ENCODE peak calls at places on chromosome 22, in four cellular contexts. One of them, this sample, is unnamed. For H3K4me1 and H3K27me3, the result is how much of the 10 kb centered on the place peaks cover.

GRCh38 chr22:46641829-46642266 is 21.7 kb downstream of the GRAMD4 start:
- DNase-seq in ovary: no peak
- DNase-seq in mammary epithelial cell: no peak
- DNase-seq in naive thymus-derived CD4-positive, alpha-beta T cell: no peak
- DNase-seq in this sample: no peak

GRCh38 chr22:50673231-50674126 is 856 bp downstream of the SHANK3 start:
- DNase-seq in ovary: no peak
- DNase-seq in naive thymus-derived CD4-positive, alpha-beta T cell: peak
- DNase-seq in mammary epithelial cell: no peak
- DNase-seq in this sample: no peak

GRCh38 chr22:50314455-50315288 is 7.2 kb upstream of the PLXNB2 start:
- DNase-seq in ovary: no peak
- DNase-seq in naive thymus-derived CD4-positive, alpha-beta T cell: peak
- DNase-seq in mammary epithelial cell: no peak
- DNase-seq in this sample: peak

GRCh38 chr22:25754527-25755202 is 12.7 kb downstream of the MYO18B start:
- DNase-seq in ovary: no peak
- DNase-seq in naive thymus-derived CD4-positive, alpha-beta T cell: no peak
- DNase-seq in mammary epithelial cell: no peak
- DNase-seq in this sample: no peak

GRCh38 chr22:47213571-47214230 is 451.3 kb downstream of the TBC1D22A start:
- DNase-seq in naive thymus-derived CD4-positive, alpha-beta T cell: no peak
- DNase-seq in ovary: peak
- DNase-seq in mammary epithelial cell: no peak
- DNase-seq in this sample: peak

GRCh38 chr22:50243704-50244419 is 961 bp downstream of the TUBGCP6 start:
- DNase-seq in naive thymus-derived CD4-positive, alpha-beta T cell: no peak
- DNase-seq in mammary epithelial cell: no peak
- DNase-seq in ovary: peak
- DNase-seq in this sample: no peak

GRCh38 chr22:31618057-31618456 is 44.0 kb downstream of the PISD start:
- DNase-seq in naive thymus-derived CD4-positive, alpha-beta T cell: no peak
- DNase-seq in ovary: no peak
- DNase-seq in mammary epithelial cell: no peak
- DNase-seq in this sample: peak

GRCh38 chr22:48968201-48968959 is 859.3 kb downstream of the BRD1 start:
- DNase-seq in naive thymus-derived CD4-positive, alpha-beta T cell: no peak
- DNase-seq in ovary: no peak
- DNase-seq in mammary epithelial cell: no peak
- DNase-seq in this sample: peak

GRCh38 chr22:49528420-49528720 is 299.3 kb downstream of the BRD1 start:
- DNase-seq in ovary: no peak
- DNase-seq in naive thymus-derived CD4-positive, alpha-beta T cell: no peak
- DNase-seq in mammary epithelial cell: no peak
- DNase-seq in this sample: no peak

GRCh38 chr22:47384977-47385376 is 622.5 kb downstream of the TBC1D22A start:
- DNase-seq in naive thymus-derived CD4-positive, alpha-beta T cell: no peak
- DNase-seq in ovary: peak
- DNase-seq in mammary epithelial cell: no peak
- DNase-seq in this sample: no peak

GRCh38 chr22:49629586-49630447 is 197.9 kb downstream of the BRD1 start:
- DNase-seq in ovary: no peak
- DNase-seq in mammary epithelial cell: no peak
- DNase-seq in naive thymus-derived CD4-positive, alpha-beta T cell: no peak
- DNase-seq in this sample: no peak

GRCh38 chr22:47606426-47606825 is 844.0 kb downstream of the TBC1D22A start:
- DNase-seq in ovary: peak
- DNase-seq in mammary epithelial cell: no peak
- DNase-seq in naive thymus-derived CD4-positive, alpha-beta T cell: no peak
- DNase-seq in this sample: no peak

GRCh38 chr22:30605449-30606110 is 1.4 kb upstream of the TCN2 start:
- DNase-seq in ovary: peak
- DNase-seq in naive thymus-derived CD4-positive, alpha-beta T cell: peak
- DNase-seq in mammary epithelial cell: peak
- DNase-seq in this sample: peak

GRCh38 chr22:48567213-48567975 is 1260.3 kb downstream of the BRD1 start:
- DNase-seq in ovary: no peak
- DNase-seq in mammary epithelial cell: no peak
- DNase-seq in naive thymus-derived CD4-positive, alpha-beta T cell: no peak
- DNase-seq in this sample: no peak

GRCh38 chr22:23713696-23714595 is 23.1 kb downstream of the RGL4 start:
- DNase-seq in naive thymus-derived CD4-positive, alpha-beta T cell: no peak
- DNase-seq in mammary epithelial cell: no peak
- DNase-seq in ovary: no peak
- DNase-seq in this sample: no peak

GRCh38 chr22:26952654-26953379 is 295.4 kb downstream of the MIAT start:
- DNase-seq in ovary: no peak
- DNase-seq in naive thymus-derived CD4-positive, alpha-beta T cell: no peak
- DNase-seq in mammary epithelial cell: no peak
- DNase-seq in this sample: no peak

GRCh38 chr22:29449296-29449863 is 11.0 kb downstream of the RFPL1 start:
- DNase-seq in naive thymus-derived CD4-positive, alpha-beta T cell: no peak
- DNase-seq in ovary: no peak
- DNase-seq in mammary epithelial cell: no peak
- DNase-seq in this sample: no peak

GRCh38 chr22:27647540-27647939 is 154.0 kb downstream of the MN1 start:
- DNase-seq in mammary epithelial cell: no peak
- DNase-seq in naive thymus-derived CD4-positive, alpha-beta T cell: no peak
- DNase-seq in ovary: no peak
- DNase-seq in this sample: peak

GRCh38 chr22:47051435-47052175 is 289.2 kb downstream of the TBC1D22A start:
- DNase-seq in naive thymus-derived CD4-positive, alpha-beta T cell: no peak
- DNase-seq in mammary epithelial cell: no peak
- DNase-seq in ovary: no peak
- DNase-seq in this sample: no peak

GRCh38 chr22:44815099-44816070 is 63.0 kb downstream of the ARHGAP8 start:
- DNase-seq in naive thymus-derived CD4-positive, alpha-beta T cell: no peak
- DNase-seq in ovary: no peak
- DNase-seq in mammary epithelial cell: no peak
- DNase-seq in this sample: no peak

GRCh38 chr22:45318168-45318557 is 8.4 kb downstream of the FAM118A start:
- DNase-seq in naive thymus-derived CD4-positive, alpha-beta T cell: peak
- DNase-seq in ovary: peak
- DNase-seq in mammary epithelial cell: peak
- DNase-seq in this sample: peak

GRCh38 chr22:45966320-45966891 is 10.6 kb downstream of the WNT7B start:
- DNase-seq in ovary: no peak
- DNase-seq in mammary epithelial cell: no peak
- DNase-seq in naive thymus-derived CD4-positive, alpha-beta T cell: no peak
- DNase-seq in this sample: no peak

GRCh38 chr22:45953178-45953577 is 23.8 kb downstream of the WNT7B start:
- DNase-seq in mammary epithelial cell: no peak
- DNase-seq in ovary: no peak
- DNase-seq in naive thymus-derived CD4-positive, alpha-beta T cell: no peak
- DNase-seq in this sample: no peak

GRCh38 chr22:44147821-44148574 is 32.7 kb upstream of the PARVG start:
- DNase-seq in ovary: no peak
- DNase-seq in naive thymus-derived CD4-positive, alpha-beta T cell: no peak
- DNase-seq in mammary epithelial cell: no peak
- DNase-seq in this sample: no peak

GRCh38 chr22:49208768-49209252 is 618.9 kb downstream of the BRD1 start:
- DNase-seq in naive thymus-derived CD4-positive, alpha-beta T cell: no peak
- DNase-seq in mammary epithelial cell: no peak
- DNase-seq in ovary: peak
- DNase-seq in this sample: no peak

GRCh38 chr22:29205598-29206371 is at the start of gene EMID1:
- DNase-seq in mammary epithelial cell: no peak
- DNase-seq in naive thymus-derived CD4-positive, alpha-beta T cell: no peak
- DNase-seq in ovary: peak
- DNase-seq in this sample: peak

GRCh38 chr22:49051491-49052022 is 776.1 kb downstream of the BRD1 start:
- DNase-seq in mammary epithelial cell: no peak
- DNase-seq in ovary: no peak
- DNase-seq in naive thymus-derived CD4-positive, alpha-beta T cell: no peak
- DNase-seq in this sample: no peak

GRCh38 chr22:46355369-46355995 is 20.0 kb downstream of the TRMU start:
- DNase-seq in ovary: peak
- DNase-seq in mammary epithelial cell: peak
- DNase-seq in naive thymus-derived CD4-positive, alpha-beta T cell: peak
- DNase-seq in this sample: peak

GRCh38 chr22:25030636-25031035 is 78.1 kb downstream of the KIAA1671 start:
- DNase-seq in naive thymus-derived CD4-positive, alpha-beta T cell: no peak
- DNase-seq in ovary: no peak
- DNase-seq in mammary epithelial cell: no peak
- DNase-seq in this sample: no peak

GRCh38 chr22:45235101-45235777 is 5.5 kb downstream of the KIAA0930 start:
- DNase-seq in mammary epithelial cell: no peak
- DNase-seq in naive thymus-derived CD4-positive, alpha-beta T cell: no peak
- DNase-seq in ovary: no peak
- DNase-seq in this sample: no peak

GRCh38 chr22:40425082-40425481 is 54.7 kb downstream of the SGSM3 start:
- DNase-seq in ovary: no peak
- DNase-seq in mammary epithelial cell: no peak
- DNase-seq in naive thymus-derived CD4-positive, alpha-beta T cell: no peak
- DNase-seq in this sample: no peak

GRCh38 chr22:25066861-25067435 is 114.4 kb downstream of the KIAA1671 start:
- DNase-seq in ovary: no peak
- DNase-seq in naive thymus-derived CD4-positive, alpha-beta T cell: no peak
- DNase-seq in mammary epithelial cell: no peak
- DNase-seq in this sample: no peak

GRCh38 chr22:31295831-31296230 is 3.5 kb upstream of the PIK3IP1 start:
- DNase-seq in ovary: no peak
- DNase-seq in mammary epithelial cell: peak
- DNase-seq in naive thymus-derived CD4-positive, alpha-beta T cell: no peak
- DNase-seq in this sample: no peak

DNA sequence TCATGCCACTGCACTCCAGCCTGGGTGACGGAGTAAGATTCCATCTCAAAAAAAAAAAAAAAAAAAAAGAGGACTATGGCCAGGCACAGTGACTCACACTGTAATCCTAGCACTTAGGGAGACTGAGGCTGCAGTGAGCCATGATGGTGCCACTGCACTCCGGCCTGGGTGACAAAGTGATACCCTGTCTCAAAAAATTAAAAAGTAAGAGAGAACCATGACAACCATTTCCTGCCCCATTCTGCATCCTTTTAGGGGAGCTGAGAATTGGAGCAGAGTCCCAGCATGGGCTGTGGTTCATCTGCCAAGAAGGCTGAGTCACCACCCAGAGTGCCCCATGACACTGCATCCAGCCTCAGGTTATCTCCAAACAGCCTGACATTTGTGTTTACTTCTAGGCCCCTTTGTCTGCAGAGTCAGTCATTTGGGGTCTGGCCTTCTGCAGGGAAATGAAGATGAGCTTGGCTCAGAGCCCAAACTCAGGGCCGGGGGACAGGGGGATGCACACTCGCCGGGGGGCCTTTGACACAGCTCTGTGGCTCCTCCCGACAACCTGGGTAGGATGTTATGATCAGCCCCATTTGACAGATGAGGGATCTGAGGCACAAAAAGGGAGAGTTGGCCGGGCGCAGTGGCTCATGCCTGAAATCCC is 4.7 kb downstream of the CSDC2 start:
- DNase-seq in naive thymus-derived CD4-positive, alpha-beta T cell: no peak
- DNase-seq in mammary epithelial cell: peak
- DNase-seq in ovary: peak
- DNase-seq in this sample: peak
- H3K4me1 ChIP-seq in naive thymus-derived CD4-positive, alpha-beta T cell: under half
- H3K4me1 ChIP-seq in mammary epithelial cell: under half
- H3K4me1 ChIP-seq in ovary: under half
- H3K4me1 ChIP-seq in this sample: under half

GRCh38 chr22:33108037-33108436 is 49.9 kb upstream of the SYN3 start:
- DNase-seq in naive thymus-derived CD4-positive, alpha-beta T cell: no peak
- DNase-seq in mammary epithelial cell: no peak
- DNase-seq in ovary: no peak
- DNase-seq in this sample: no peak
- H3K27me3 ChIP-seq in naive thymus-derived CD4-positive, alpha-beta T cell: under half
- H3K27me3 ChIP-seq in mammary epithelial cell: under half
- H3K27me3 ChIP-seq in ovary: under half
- H3K27me3 ChIP-seq in this sample: under half

GRCh38 chr22:42994917-42995562 is 19.9 kb downstream of the PACSIN2 start:
- DNase-seq in naive thymus-derived CD4-positive, alpha-beta T cell: no peak
- DNase-seq in mammary epithelial cell: peak
- DNase-seq in ovary: no peak
- DNase-seq in this sample: peak

GRCh38 chr22:42994276-42994916 is 20.6 kb downstream of the PACSIN2 start:
- DNase-seq in mammary epithelial cell: no peak
- DNase-seq in ovary: no peak
- DNase-seq in naive thymus-derived CD4-positive, alpha-beta T cell: no peak
- DNase-seq in this sample: no peak

GRCh38 chr22:43000441-43001175 is 14.3 kb downstream of the PACSIN2 start:
- DNase-seq in naive thymus-derived CD4-positive, alpha-beta T cell: no peak
- DNase-seq in mammary epithelial cell: no peak
- DNase-seq in ovary: no peak
- DNase-seq in this sample: no peak

GRCh38 chr22:42996646-42997365 is 18.1 kb downstream of the PACSIN2 start:
- DNase-seq in mammary epithelial cell: no peak
- DNase-seq in naive thymus-derived CD4-positive, alpha-beta T cell: no peak
- DNase-seq in ovary: no peak
- DNase-seq in this sample: no peak

DNA sequence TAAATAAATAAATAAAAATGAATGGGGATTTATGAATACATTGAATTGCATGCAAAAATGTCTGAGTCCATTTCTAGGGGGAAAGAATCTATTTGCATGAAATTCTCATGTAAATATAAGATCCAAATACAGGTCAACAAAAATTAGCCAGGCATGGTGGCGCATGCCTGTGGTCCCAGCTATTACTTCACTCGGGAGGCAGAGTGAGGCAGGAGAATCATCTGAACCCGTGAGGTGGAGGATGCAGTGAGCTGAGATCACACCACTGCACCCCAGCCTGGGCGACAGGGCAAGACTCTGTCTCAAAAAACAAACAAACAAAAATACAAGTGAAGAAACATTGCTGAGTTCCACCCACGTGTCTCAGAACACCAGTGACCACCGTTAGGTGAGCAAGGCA is 17.4 kb downstream of the PACSIN2 start:
- DNase-seq in ovary: no peak
- DNase-seq in naive thymus-derived CD4-positive, alpha-beta T cell: no peak
- DNase-seq in mammary epithelial cell: no peak
- DNase-seq in this sample: no peak
- H3K4me1 ChIP-seq in ovary: under half
- H3K4me1 ChIP-seq in naive thymus-derived CD4-positive, alpha-beta T cell: under half
- H3K4me1 ChIP-seq in mammary epithelial cell: half or more
- H3K4me1 ChIP-seq in this sample: under half

GRCh38 chr22:36795633-36796032 is 19.7 kb upstream of the IFT27 start:
- DNase-seq in mammary epithelial cell: no peak
- DNase-seq in naive thymus-derived CD4-positive, alpha-beta T cell: no peak
- DNase-seq in ovary: no peak
- DNase-seq in this sample: no peak

GRCh38 chr22:36787594-36787993 is 11.7 kb upstream of the IFT27 start:
- DNase-seq in naive thymus-derived CD4-positive, alpha-beta T cell: no peak
- DNase-seq in ovary: no peak
- DNase-seq in mammary epithelial cell: no peak
- DNase-seq in this sample: no peak

DNA sequence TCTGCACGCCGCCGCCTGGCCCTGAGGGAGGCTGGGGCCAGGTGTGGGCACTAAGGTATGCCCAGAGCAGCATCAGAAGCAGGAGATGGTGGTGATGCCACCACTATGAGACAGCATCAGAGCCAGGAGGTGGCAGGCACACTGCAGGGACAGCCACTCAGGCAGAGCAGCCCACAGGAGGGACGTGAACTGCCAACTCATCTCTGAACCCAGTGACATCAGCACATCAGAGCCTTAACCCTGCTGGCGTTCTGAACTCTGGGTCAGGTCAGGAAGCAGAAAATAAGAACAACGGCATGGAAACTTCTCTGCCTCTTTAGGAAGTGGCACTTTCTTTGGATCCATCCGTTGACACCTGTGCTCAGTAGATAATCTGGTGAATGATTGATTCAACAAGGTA is 14.7 kb upstream of the IFT27 start:
- DNase-seq in mammary epithelial cell: no peak
- DNase-seq in ovary: no peak
- DNase-seq in naive thymus-derived CD4-positive, alpha-beta T cell: no peak
- DNase-seq in this sample: no peak
- H3K27me3 ChIP-seq in mammary epithelial cell: under half
- H3K27me3 ChIP-seq in ovary: under half
- H3K27me3 ChIP-seq in naive thymus-derived CD4-positive, alpha-beta T cell: under half
- H3K27me3 ChIP-seq in this sample: under half